ENCODE peak calls at places on chromosomes 3 and 15, in nine cellular contexts. K, I, A, L, B, U, N, O and M are unnamed samples.
A peak's percentile ranks its signal among the peaks of the same experiment; 100 is the strongest.

GRCh38 chr3:72338082-72338941 is 509.9 kb downstream of the SHQ1 start:
- DNase-seq in K (peak; percentile 39), I (no peak), A (no peak), L (peak; percentile 5), B (peak; percentile 12), U (peak; percentile 23), N (peak; percentile 61), O (peak; percentile 74), M (no peak)

GRCh38 chr15:38054488-38054887 is 120.0 kb downstream of the TMCO5A start:
- DNase-seq in K (no peak), I (no peak), A (no peak), L (no peak), B (no peak), U (no peak), N (peak; percentile 87), O (no peak), M (no peak)

GRCh38 chr3:50749822-50750221 is 75.1 kb downstream of the DOCK3 start:
- DNase-seq in K (peak; percentile 83), I (no peak), A (no peak), L (no peak), B (no peak), U (no peak), N (no peak), O (no peak), M (no peak)

GRCh38 chr3:171159024-171159821 is 132.7 kb upstream of the SLC2A2 start:
- DNase-seq in K (no peak), I (no peak), A (no peak), L (no peak), B (no peak), U (no peak), N (no peak), O (no peak), M (no peak)

GRCh38 chr3:52406231-52406661 is 38.7 kb downstream of the SEMA3G start:
- DNase-seq in K (no peak), I (no peak), A (peak; percentile 38), L (no peak), B (no peak), U (no peak), N (no peak), O (no peak), M (no peak)

GRCh38 chr15:48440084-48440483 is 108.9 kb downstream of the DUT start:
- DNase-seq in K (peak; percentile 85), I (peak; percentile 9), A (peak; percentile 46), L (no peak), B (no peak), U (no peak), N (peak; percentile 96), O (no peak), M (peak; percentile 78)

GRCh38 chr3:159861369-159861987 is 127.2 kb upstream of the IL12A start:
- DNase-seq in K (no peak), I (no peak), A (no peak), L (no peak), B (no peak), U (no peak), N (no peak), O (no peak), M (no peak)

GRCh38 chr15:51232581-51232980 is 105.8 kb downstream of the CYP19A1 start:
- DNase-seq in K (no peak), I (no peak), A (no peak), L (no peak), B (no peak), U (no peak), N (no peak), O (no peak), M (no peak)

GRCh38 chr15:64905119-64905831 is 6.4 kb upstream of the ANKDD1A start:
- DNase-seq in K (peak; percentile 98), I (peak; percentile 77), A (peak; percentile 74), L (no peak), B (no peak), U (peak; percentile 70), N (peak; percentile 68), O (peak; percentile 88), M (no peak)

GRCh38 chr3:67593761-67594234 is 60.6 kb downstream of the SUCLG2 start:
- DNase-seq in K (peak; percentile 53), I (no peak), A (no peak), L (no peak), B (no peak), U (peak; percentile 75), N (peak; percentile 20), O (no peak), M (no peak)

GRCh38 chr3:151383111-151383510 is 1.4 kb downstream of the P2RY12 start:
- DNase-seq in K (no peak), I (no peak), A (no peak), L (no peak), B (no peak), U (no peak), N (no peak), O (no peak), M (no peak)

GRCh38 chr15:74786659-74787165 is 4.8 kb downstream of the CSK start:
- DNase-seq in K (no peak), I (no peak), A (no peak), L (no peak), B (no peak), U (no peak), N (no peak), O (no peak), M (no peak)

GRCh38 chr3:141115752-141116541 is 64.8 kb downstream of the SPSB4 start:
- DNase-seq in K (no peak), I (no peak), A (peak; percentile 43), L (no peak), B (no peak), U (no peak), N (no peak), O (peak; percentile 58), M (no peak)

GRCh38 chr3:141116791-141117190 is 65.6 kb downstream of the SPSB4 start:
- DNase-seq in K (no peak), I (no peak), A (no peak), L (no peak), B (no peak), U (no peak), N (no peak), O (peak; percentile 24), M (no peak)

GRCh38 chr3:141114179-141114745 is 63.1 kb downstream of the SPSB4 start:
- DNase-seq in K (no peak), I (no peak), A (no peak), L (no peak), B (no peak), U (no peak), N (no peak), O (peak; percentile 53), M (no peak)

GRCh38 chr3:141112686-141113255 is 61.6 kb downstream of the SPSB4 start:
- DNase-seq in K (no peak), I (no peak), A (no peak), L (no peak), B (no peak), U (no peak), N (no peak), O (peak; percentile 34), M (no peak)

GRCh38 chr3:141114816-141115458 is 63.8 kb downstream of the SPSB4 start:
- DNase-seq in K (peak; percentile 84), I (peak; percentile 61), A (peak; percentile 72), L (no peak), B (peak; percentile 10), U (peak; percentile 14), N (no peak), O (peak; percentile 76), M (no peak)
- H3K27ac ChIP-seq in K (no peak overlapping the region), I (no peak overlapping the region), A (no peak overlapping the region), L (no peak overlapping the region), B (no peak overlapping the region), U (no peak overlapping the region), N (no peak overlapping the region), O (peak overlapping the region; percentile 46), M (no peak overlapping the region)

GRCh38 chr3:157471051-157471450 is 32.2 kb downstream of the VEPH1 start:
- DNase-seq in K (no peak), I (no peak), A (no peak), L (no peak), B (no peak), U (no peak), N (no peak), O (no peak), M (no peak)

GRCh38 chr3:157472648-157473047 is 30.6 kb downstream of the VEPH1 start:
- DNase-seq in K (no peak), I (no peak), A (no peak), L (no peak), B (no peak), U (no peak), N (no peak), O (no peak), M (no peak)

GRCh38 chr3:157479464-157480243 is 23.6 kb downstream of the VEPH1 start:
- DNase-seq in K (no peak), I (no peak), A (no peak), L (no peak), B (no peak), U (no peak), N (no peak), O (no peak), M (no peak)

GRCh38 chr3:157477441-157477840 is 25.8 kb downstream of the VEPH1 start:
- DNase-seq in K (no peak), I (no peak), A (no peak), L (no peak), B (no peak), U (peak; percentile 7), N (peak; percentile 35), O (no peak), M (no peak)

GRCh38 chr3:157475921-157476395 is 27.3 kb downstream of the VEPH1 start:
- DNase-seq in K (no peak), I (no peak), A (no peak), L (no peak), B (no peak), U (peak; percentile 42), N (peak; percentile 87), O (no peak), M (peak; percentile 45)
- H3K27ac ChIP-seq in K (no peak overlapping the region), I (no peak overlapping the region), A (no peak overlapping the region), L (no peak overlapping the region), B (no peak overlapping the region), U (no peak overlapping the region), N (peak overlapping the region; percentile 28), O (no peak overlapping the region), M (peak overlapping the region; percentile 41)

DNA sequence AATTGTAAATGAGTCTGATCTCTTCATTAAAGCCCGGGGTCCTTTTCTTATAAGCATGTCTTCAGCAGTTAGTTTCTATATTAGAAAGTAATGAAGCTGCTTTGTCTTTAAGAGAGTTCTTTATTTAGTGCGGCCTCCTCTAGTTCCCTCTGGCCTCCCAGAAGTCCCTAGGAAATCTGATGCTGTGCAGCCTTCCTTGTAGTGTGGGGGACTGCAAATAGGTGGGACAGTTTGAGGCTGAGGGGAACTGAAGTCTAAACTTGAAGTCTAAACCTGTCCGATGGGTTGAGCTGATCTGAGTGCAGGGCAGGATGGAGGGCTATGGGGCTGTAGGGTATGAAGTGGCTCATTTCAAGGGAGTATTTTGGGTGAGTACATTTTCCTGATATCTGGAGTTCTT is 1.4 kb downstream of the CD276 start:
- DNase-seq in K (no peak), I (no peak), A (no peak), L (no peak), B (no peak), U (no peak), N (no peak), O (no peak), M (no peak)
- H3K27ac ChIP-seq in K (no peak overlapping the region), I (no peak overlapping the region), A (no peak overlapping the region), L (no peak overlapping the region), B (no peak overlapping the region), U (no peak overlapping the region), N (peak overlapping the region; percentile 68), O (peak overlapping the region; percentile 94), M (peak overlapping the region; percentile 59)

DNA sequence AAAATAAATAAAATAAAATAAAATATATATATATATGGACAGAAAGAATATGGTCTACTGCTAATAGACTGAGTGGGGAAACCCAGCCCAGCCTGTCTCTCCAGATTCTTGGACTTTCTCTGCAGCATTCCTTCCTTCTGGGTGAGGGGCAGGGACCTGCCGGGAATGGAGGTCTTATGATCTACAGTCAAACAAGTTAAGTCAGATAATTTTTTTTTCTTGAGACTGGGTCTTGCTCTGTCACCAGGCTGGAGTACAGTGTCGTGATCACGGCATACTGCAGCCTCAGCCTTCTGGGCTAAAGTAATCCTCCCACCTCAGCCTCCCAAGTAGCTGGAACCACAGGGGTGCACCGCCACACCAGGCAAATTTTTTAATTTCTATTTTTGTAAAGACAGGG is 33.5 kb upstream of the ZNF774 start:
- DNase-seq in K (no peak), I (no peak), A (no peak), L (no peak), B (no peak), U (no peak), N (no peak), O (no peak), M (no peak)
- H3K27ac ChIP-seq in K (no peak overlapping the region), I (no peak overlapping the region), A (no peak overlapping the region), L (no peak overlapping the region), B (no peak overlapping the region), U (no peak overlapping the region), N (no peak overlapping the region), O (no peak overlapping the region), M (no peak overlapping the region)